ENCODE peak calls at places on chromosomes 3 and 15, in five cellular contexts. A, N, X, Y and L are unnamed samples.

GRCh38 chr3:64129581-64129980 is 95.7 kb downstream of the PRICKLE2 start:
- DNase-seq in X (no peak), A (no peak), Y (no peak), N (no peak), L (no peak)

GRCh38 chr3:51977449-51978142 is 2.7 kb downstream of the ABHD14A start:
- DNase-seq in Y (no peak), A (peak; percentile 41), X (peak; percentile 63), N (no peak), L (no peak)

GRCh38 chr15:27468151-27468556 is 497.2 kb downstream of the GABRG3 start:
- DNase-seq in A (no peak), X (no peak), Y (no peak), N (no peak), L (no peak)

GRCh38 chr3:134364061-134364935 is 9.9 kb downstream of the AMOTL2 start:
- DNase-seq in A (no peak), N (no peak), X (no peak), Y (no peak), L (no peak)

GRCh38 chr15:62428851-62429250 is 263.8 kb upstream of the C2CD4B start:
- DNase-seq in N (no peak), Y (no peak), X (no peak), A (no peak), L (no peak)

GRCh38 chr15:92981333-92981732 is 81.2 kb downstream of the CHD2 start:
- DNase-seq in Y (no peak), A (no peak), X (no peak), N (no peak), L (no peak)

GRCh38 chr15:99481406-99481805 is 84.4 kb upstream of the MEF2A start:
- DNase-seq in X (no peak), N (no peak), A (no peak), Y (no peak), L (no peak)

GRCh38 chr3:128076783-128077624 is 24.8 kb downstream of the SEC61A1 start:
- DNase-seq in A (no peak), N (peak; percentile 11), X (no peak), Y (no peak), L (peak; percentile 38)

GRCh38 chr3:13021141-13021933 is 51.9 kb downstream of the IQSEC1 start:
- DNase-seq in Y (no peak), A (no peak), X (no peak), N (no peak), L (no peak)

GRCh38 chr15:40471105-40471777 is 457 bp downstream of the CHST14 start:
- DNase-seq in Y (no peak), X (peak; percentile 57), N (no peak), A (peak; percentile 32), L (no peak)

GRCh38 chr15:70156781-70157261 is 59.1 kb upstream of the TLE3 start:
- DNase-seq in Y (no peak), A (no peak), N (no peak), X (no peak), L (no peak)

GRCh38 chr3:88151358-88151757 is 1.6 kb downstream of the C3orf38 start:
- DNase-seq in Y (no peak), N (no peak), A (no peak), X (no peak), L (no peak)

GRCh38 chr3:139894638-139894989 is 40.4 kb upstream of the CLSTN2 start:
- DNase-seq in N (no peak), X (no peak), A (no peak), Y (no peak), L (no peak)

GRCh38 chr15:67185621-67186225 is 68.7 kb downstream of the AAGAB start:
- DNase-seq in Y (no peak), X (peak; percentile 61), A (no peak), N (no peak), L (no peak)

GRCh38 chr3:37225481-37225880 is 51.1 kb upstream of the LRRFIP2 start:
- DNase-seq in Y (no peak), A (peak; percentile 15), X (no peak), N (no peak), L (no peak)

GRCh38 chr15:92082217-92082843 is 228.8 kb downstream of the SLCO3A1 start:
- DNase-seq in N (no peak), X (peak; percentile 67), A (no peak), Y (peak; percentile 49), L (peak; percentile 14)

GRCh38 chr3:23667536-23668429 is 138.0 kb upstream of the UBE2E1 start:
- DNase-seq in A (no peak), N (no peak), X (no peak), Y (no peak), L (no peak)

GRCh38 chr3:152365766-152366593 is 97.3 kb downstream of the MBNL1 start:
- DNase-seq in A (no peak), Y (no peak), N (no peak), X (no peak), L (no peak)